ENCODE peak calls at places on chromosome 1, in six cellular contexts. U, K, I, P, L and H are unnamed samples.

GRCh38 chr1:56798053-56798471 is 21.1 kb downstream of the FYB2 start:
- DNase-seq in U (peak), K (no peak), I (peak), P (no peak), L (no peak), H (no peak)

GRCh38 chr1:172125812-172126430 is 284.6 kb downstream of the DNM3 start:
- DNase-seq in U (no peak), K (no peak), I (no peak), P (no peak), L (no peak), H (no peak)

GRCh38 chr1:27519341-27520258 is 29.6 kb upstream of the WASF2 start:
- DNase-seq in U (no peak), K (peak), I (no peak), P (no peak), L (no peak), H (no peak)

GRCh38 chr1:53979712-53980450 is 33.7 kb downstream of the LRRC42 start:
- DNase-seq in U (no peak), K (no peak), I (no peak), P (no peak), L (no peak), H (no peak)

GRCh38 chr1:205480349-205481278 is 23.9 kb upstream of the CDK18 start:
- DNase-seq in U (no peak), K (no peak), I (no peak), P (no peak), L (no peak), H (peak)

GRCh38 chr1:106944721-106945120 is 111.8 kb upstream of the PRMT6 start:
- DNase-seq in U (no peak), K (no peak), I (no peak), P (no peak), L (no peak), H (no peak)

GRCh38 chr1:91579658-91580228 is 79.1 kb downstream of the CDC7 start:
- DNase-seq in U (no peak), K (no peak), I (no peak), P (no peak), L (no peak), H (no peak)

GRCh38 chr1:246617768-246618167 is 51.5 kb downstream of the CNST start:
- DNase-seq in U (no peak), K (no peak), I (no peak), P (no peak), L (no peak), H (no peak)

GRCh38 chr1:23593556-23594148 is 34.4 kb upstream of the ID3 start:
- DNase-seq in U (no peak), K (peak), I (no peak), P (no peak), L (no peak), H (peak)

GRCh38 chr1:100921110-100921706 is 25.3 kb downstream of the SLC30A7 start:
- DNase-seq in U (peak), K (no peak), I (no peak), P (peak), L (no peak), H (peak)

GRCh38 chr1:111880866-111881837 is 108.3 kb downstream of the KCND3 start:
- DNase-seq in U (no peak), K (no peak), I (no peak), P (no peak), L (peak), H (no peak)

GRCh38 chr1:113226118-113226517 is 153.1 kb downstream of the LRIG2 start:
- DNase-seq in U (no peak), K (no peak), I (no peak), P (no peak), L (peak), H (peak)

GRCh38 chr1:171884475-171884874 is 43.2 kb downstream of the DNM3 start:
- DNase-seq in U (no peak), K (no peak), I (no peak), P (no peak), L (no peak), H (peak)

GRCh38 chr1:47703981-47704596 is 266.2 kb downstream of the FOXD2 start:
- DNase-seq in U (peak), K (no peak), I (peak), P (no peak), L (no peak), H (no peak)

GRCh38 chr1:239696317-239696716 is 309.9 kb downstream of the CHRM3 start:
- DNase-seq in U (no peak), K (no peak), I (no peak), P (no peak), L (no peak), H (no peak)

GRCh38 chr1:107964397-107965111 is 426 bp downstream of the VAV3 start:
- DNase-seq in U (no peak), K (peak), I (no peak), P (no peak), L (no peak), H (peak)

GRCh38 chr1:198829948-198830347 is 191.1 kb downstream of the PTPRC start:
- DNase-seq in U (no peak), K (no peak), I (no peak), P (no peak), L (no peak), H (no peak)

GRCh38 chr1:243939167-243939848 is 89.3 kb upstream of the AKT3 start:
- DNase-seq in U (no peak), K (no peak), I (no peak), P (no peak), L (no peak), H (no peak)

GRCh38 chr1:114753143-114753542 is 4.6 kb downstream of the CSDE1 start:
- DNase-seq in U (no peak), K (no peak), I (no peak), P (no peak), L (no peak), H (no peak)

GRCh38 chr1:64490204-64490818 is 20.4 kb downstream of the CACHD1 start:
- DNase-seq in U (no peak), K (no peak), I (no peak), P (no peak), L (no peak), H (no peak)
- TF ChIP-seq CTCF in U (no peak), K (no peak), I (no peak), P (no peak), L (no peak), H (no peak)

DNA sequence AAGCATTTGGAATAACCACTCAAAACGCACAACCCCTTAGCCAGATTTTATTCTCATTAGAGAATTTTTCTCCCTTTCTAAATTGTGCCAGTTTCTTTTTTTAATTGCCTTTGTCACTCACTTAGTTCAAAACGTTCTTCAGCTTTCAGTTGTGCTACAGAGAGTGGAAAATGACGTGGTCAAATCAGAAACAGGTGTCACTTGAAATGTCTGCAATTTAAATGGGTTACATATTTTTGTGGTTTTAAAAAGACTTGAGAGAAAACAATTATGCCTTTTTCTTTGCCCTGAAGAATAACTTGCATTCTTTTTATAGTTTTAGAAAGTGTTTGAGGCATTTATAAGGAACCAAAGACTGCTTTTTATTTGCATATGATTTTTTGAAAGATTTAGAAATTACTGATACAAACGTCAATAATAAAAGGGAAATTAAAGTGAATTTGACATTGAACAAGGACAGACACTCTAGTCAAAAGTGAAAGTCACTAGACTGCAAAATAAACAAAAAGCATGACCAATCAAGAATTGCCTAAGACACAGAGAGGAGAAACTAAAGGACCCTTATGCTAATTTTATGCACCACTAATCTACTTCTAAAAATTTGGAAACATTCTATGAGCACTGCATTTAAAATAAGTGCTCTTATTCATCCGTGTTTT is 191.0 kb downstream of the TPR start:
- DNase-seq in U (no peak), K (no peak), I (peak), P (no peak), L (no peak), H (peak)
- H3K4me3 ChIP-seq in U (no peak), K (no peak), I (no peak), P (no peak), L (no peak), H (no peak)

GRCh38 chr1:19395678-19396192 is 83.6 kb downstream of the SLC66A1 start:
- DNase-seq in U (no peak), K (no peak), I (peak), P (no peak), L (no peak), H (no peak)
- TF ChIP-seq CTCF in U (peak), K (no peak), I (peak), P (peak), L (no peak), H (no peak)

GRCh38 chr1:155777541-155777940 is 79.5 kb downstream of the GON4L start:
- DNase-seq in U (no peak), K (no peak), I (no peak), P (no peak), L (no peak), H (no peak)

GRCh38 chr1:155773221-155773620 is 83.8 kb downstream of the GON4L start:
- DNase-seq in U (no peak), K (no peak), I (no peak), P (no peak), L (no peak), H (no peak)

GRCh38 chr1:155776414-155776813 is 80.6 kb downstream of the GON4L start:
- DNase-seq in U (no peak), K (peak), I (no peak), P (no peak), L (no peak), H (no peak)
- H3K4me3 ChIP-seq in U (no peak), K (no peak), I (no peak), P (no peak), L (no peak), H (no peak)

DNA sequence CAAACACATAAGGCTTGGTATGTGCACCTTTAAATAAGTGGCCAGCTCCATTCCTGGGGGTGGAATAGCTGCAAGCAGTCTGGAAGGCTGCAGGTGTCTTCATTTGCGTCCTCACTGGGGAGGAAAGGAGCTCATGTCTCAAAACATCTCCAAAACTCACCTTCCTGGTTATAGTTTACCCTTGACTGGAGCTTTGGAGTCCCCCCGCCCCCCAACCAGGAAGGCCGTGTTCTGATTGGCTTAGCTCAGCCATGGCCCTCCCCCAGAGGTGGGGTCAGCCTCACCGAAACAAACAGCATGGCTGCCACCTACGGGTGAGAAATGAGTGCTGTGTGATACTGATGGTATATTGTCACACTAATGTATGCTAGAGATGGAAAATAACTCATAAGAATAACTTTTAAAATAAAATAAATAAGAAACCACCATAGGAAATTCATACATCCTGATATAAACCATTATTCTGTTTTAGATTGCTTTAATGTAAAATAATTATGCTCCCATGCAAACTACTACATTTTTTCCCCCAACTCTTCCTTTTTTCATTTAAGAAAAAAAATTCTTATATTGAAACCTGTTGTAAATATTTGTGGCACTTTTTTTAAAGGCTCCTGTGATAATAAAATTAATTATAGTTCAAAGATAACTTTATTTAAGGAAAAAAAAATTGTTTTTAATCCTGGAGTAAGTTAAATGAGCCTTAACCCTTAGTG is 90.8 kb downstream of the ZP4 start:
- DNase-seq in U (peak), K (no peak), I (no peak), P (no peak), L (no peak), H (peak)
- TF ChIP-seq CTCF in U (peak), K (no peak), I (no peak), P (no peak), L (no peak), H (peak)

GRCh38 chr1:161037661-161038522 is 872 bp downstream of the TSTD1 start:
- DNase-seq in U (no peak), K (no peak), I (no peak), P (no peak), L (no peak), H (no peak)
- H3K4me3 ChIP-seq in U (peak), K (peak), I (no peak), P (no peak), L (peak), H (peak)

GRCh38 chr1:11266268-11267074 is 4.1 kb upstream of the MTOR start:
- DNase-seq in U (no peak), K (no peak), I (no peak), P (no peak), L (no peak), H (no peak)

DNA sequence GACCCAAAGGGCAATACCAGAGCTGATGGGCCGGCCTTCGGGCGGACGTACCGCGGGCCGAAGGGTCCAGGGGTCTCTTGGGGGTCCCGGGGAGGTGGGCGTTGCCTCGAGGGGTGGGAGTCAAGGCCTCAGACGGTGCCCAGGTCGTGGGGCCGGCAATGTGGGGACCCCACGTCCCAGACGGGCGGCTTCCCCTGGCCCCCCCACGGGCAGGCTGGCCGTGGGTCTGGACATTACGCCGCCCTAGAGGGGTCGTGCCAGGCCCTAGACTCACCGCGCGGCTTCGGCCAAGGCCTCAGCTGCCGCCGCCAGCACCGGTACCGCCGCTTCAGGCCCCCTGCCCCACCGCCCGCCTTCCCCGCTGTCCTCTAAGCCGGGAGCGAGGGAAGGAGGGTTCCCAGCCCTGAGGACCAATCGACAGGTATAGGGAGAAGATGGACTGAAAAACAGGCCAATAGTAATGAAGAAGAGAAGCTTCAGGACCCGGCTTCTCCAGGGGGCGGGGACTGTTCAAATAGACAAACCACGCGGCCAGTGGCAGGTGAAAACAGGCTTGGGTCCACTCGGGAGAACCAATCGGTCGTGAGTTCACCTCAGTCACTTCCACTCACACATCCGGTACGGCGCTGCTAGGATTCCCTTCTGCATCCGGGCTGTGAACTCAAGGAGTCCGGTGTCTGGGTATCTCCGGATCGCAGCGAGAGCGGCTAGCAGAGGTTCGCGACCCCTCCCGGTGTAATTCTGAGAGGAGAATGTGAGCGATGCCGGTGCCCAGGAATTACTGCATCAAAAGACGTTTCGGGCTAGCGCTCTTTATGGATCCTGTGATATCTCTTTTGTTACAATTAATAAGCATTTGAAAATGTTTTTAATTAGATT is at the start of gene MTOR:
- DNase-seq in U (peak), K (peak), I (peak), P (peak), L (peak), H (peak)
- TF ChIP-seq CTCF in U (peak), K (peak), I (peak), P (peak), L (no peak), H (peak)

DNA sequence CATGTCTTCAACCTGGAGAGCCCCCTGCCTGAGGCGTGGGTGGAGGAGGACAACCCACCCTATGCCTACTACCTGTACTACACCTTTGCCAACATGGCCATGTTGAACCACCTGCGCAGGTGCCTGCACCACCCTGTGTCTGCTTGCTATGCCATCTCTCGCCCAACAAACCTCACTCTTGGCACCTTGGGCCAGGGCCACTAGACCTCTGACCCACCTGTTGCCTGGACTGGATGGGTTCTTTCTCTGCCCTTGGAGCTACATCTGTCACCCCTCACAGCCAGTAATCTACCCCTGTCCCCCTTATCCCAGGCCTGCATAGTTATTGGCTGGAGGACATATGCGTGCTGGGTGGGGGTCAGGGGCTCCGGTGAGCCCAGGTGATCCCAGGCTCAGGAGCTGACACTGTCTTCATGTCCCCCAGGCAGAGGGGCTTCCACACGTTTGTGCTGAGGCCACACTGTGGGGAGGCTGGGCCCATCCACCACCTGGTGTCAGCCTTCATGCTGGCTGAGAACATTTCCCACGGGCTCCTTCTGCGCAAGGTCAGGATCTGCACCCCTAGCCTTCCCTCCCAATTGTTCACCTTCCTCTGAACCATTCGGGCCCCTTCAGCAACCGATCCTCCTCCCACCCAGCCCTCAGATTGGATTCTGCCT is 9.9 kb downstream of the AMPD2 start:
- DNase-seq in U (no peak), K (no peak), I (no peak), P (no peak), L (peak), H (no peak)
- H3K4me3 ChIP-seq in U (no peak), K (no peak), I (no peak), P (no peak), L (no peak), H (no peak)